ENCODE peak calls at places on chromosome 19, in eight cellular contexts. W is AG04449; X is stimulated activated CD4-positive, alpha-beta T cell treated with anti-CD3 and anti-CD28 coated beads, Interleukin-4, amount 100 ng/mL, for 1 hour; C is HTR-8/SVneo; B is NCI-H1092; Z is activated CD4-positive, alpha-beta T cell treated with anti-CD3 and anti-CD28 coated beads, Interleukin-2, amount 10 ng/mL, durations not matched to agents 24 days and 14 days; S is mesothelial cell of epicardium; N is coronary artery. H is an unnamed sample.

GRCh38 chr19:42184401-42184861 is 33.0 kb downstream of the DEDD2 start:
- DNase-seq in W (peak; percentile 62), X (peak; percentile 68), C (peak; percentile 74), B (peak; percentile 75), Z (peak; percentile 91), S (peak; percentile 79), N (peak; percentile 82), H (peak; percentile 67)

GRCh38 chr19:45815501-45816216 is 551 bp upstream of the RSPH6A start:
- DNase-seq in W (no peak), X (no peak), C (no peak), B (no peak), Z (no peak), S (peak; percentile 68), N (no peak), H (no peak)

GRCh38 chr19:44002566-44003460 is at the start of gene ZNF230:
- DNase-seq in W (peak; percentile 63), X (peak; percentile 73), C (peak; percentile 95), B (peak; percentile 85), Z (peak; percentile 95), S (peak; percentile 79), N (peak; percentile 94), H (peak; percentile 75)

GRCh38 chr19:10270616-10271394 is at the start of gene ICAM1:
- DNase-seq in W (no peak), X (peak; percentile 72), C (peak; percentile 71), B (no peak), Z (peak; percentile 95), S (no peak), N (no peak), H (peak; percentile 67)

GRCh38 chr19:51311388-51312257 is at the start of gene IGLON5:
- DNase-seq in W (no peak), X (no peak), C (no peak), B (no peak), Z (no peak), S (no peak), N (no peak), H (no peak)

GRCh38 chr19:40445637-40445944 is 1.5 kb upstream of the SERTAD3 start:
- DNase-seq in W (no peak), X (no peak), C (no peak), B (no peak), Z (no peak), S (no peak), N (no peak), H (no peak)

GRCh38 chr19:12843999-12844732 is 5.9 kb downstream of the MAST1 start:
- DNase-seq in W (no peak), X (no peak), C (no peak), B (no peak), Z (no peak), S (no peak), N (no peak), H (no peak)

GRCh38 chr19:54473071-54473941 is at the start of gene CDC42EP5:
- DNase-seq in W (peak; percentile 57), X (no peak), C (peak; percentile 79), B (no peak), Z (no peak), S (peak; percentile 90), N (no peak), H (no peak)

GRCh38 chr19:9735986-9736385 is 32.6 kb downstream of the ZNF846 start:
- DNase-seq in W (no peak), X (no peak), C (no peak), B (no peak), Z (no peak), S (no peak), N (no peak), H (no peak)

GRCh38 chr19:39927524-39928356 is 6.7 kb downstream of the FCGBP start:
- DNase-seq in W (no peak), X (no peak), C (no peak), B (no peak), Z (no peak), S (no peak), N (no peak), H (no peak)

GRCh38 chr19:2061936-2062729 is 11.1 kb upstream of the MKNK2 start:
- DNase-seq in W (no peak), X (no peak), C (no peak), B (no peak), Z (no peak), S (no peak), N (peak; percentile 64), H (no peak)

GRCh38 chr19:4172861-4173473 is 9.4 kb downstream of the SIRT6 start:
- DNase-seq in W (no peak), X (peak; percentile 74), C (peak; percentile 45), B (no peak), Z (peak; percentile 95), S (peak; percentile 93), N (no peak), H (peak; percentile 32)

H was measured in stimulated activated CD8-positive, alpha-beta memory T cell treated with anti-CD3 and anti-CD28 coated beads, Interleukin-2, amount 100 ng/mL, for 48 hours.